ENCODE peak calls at places on chromosomes 16 and 17, in six cellular contexts. G is cardiac fibroblast; Z is A549; R is coronary artery; B is activated CD8-positive, alpha-beta T cell treated with anti-CD3 and anti-CD28 coated beads for 36 hours; A is WTC11. O is an unnamed sample.

GRCh38 chr17:17837966-17838962 is 1.5 kb upstream of the SREBF1 start:
- DNase-seq in G (peak; percentile 76), Z (peak; percentile 85), R (no peak), B (no peak), A (peak; percentile 47), O (no peak)

GRCh38 chr17:55500103-55500502 is 11.1 kb downstream of the SMIM36 start:
- DNase-seq in G (no peak), Z (no peak), R (no peak), B (peak; percentile 3), A (no peak), O (no peak)

GRCh38 chr16:22222998-22223397 is 16.9 kb downstream of the EEF2K start:
- DNase-seq in G (no peak), Z (no peak), R (no peak), B (no peak), A (no peak), O (no peak)

GRCh38 chr16:50269061-50269705 is 2.8 kb downstream of the ADCY7 start:
- DNase-seq in G (no peak), Z (no peak), R (no peak), B (no peak), A (no peak), O (no peak)

GRCh38 chr16:65754799-65755691 is 611.4 kb upstream of the CDH5 start:
- DNase-seq in G (no peak), Z (no peak), R (no peak), B (no peak), A (no peak), O (no peak)

GRCh38 chr16:83403751-83404150 is 404.0 kb upstream of the HSBP1 start:
- DNase-seq in G (peak; percentile 84), Z (no peak), R (no peak), B (no peak), A (no peak), O (no peak)

GRCh38 chr16:62445909-62446308 is 409.7 kb upstream of the CDH8 start:
- DNase-seq in G (no peak), Z (no peak), R (no peak), B (no peak), A (no peak), O (no peak)

GRCh38 chr17:55635253-55635766 is 87.4 kb downstream of the TMEM100 start:
- DNase-seq in G (peak; percentile 16), Z (no peak), R (no peak), B (no peak), A (no peak), O (no peak)

GRCh38 chr17:55086635-55087058 is 118.1 kb downstream of the STXBP4 start:
- DNase-seq in G (peak; percentile 90), Z (peak; percentile 57), R (no peak), B (no peak), A (no peak), O (no peak)

GRCh38 chr17:39016193-39017153 is 49.3 kb upstream of the FBXO47 start:
- DNase-seq in G (peak; percentile 68), Z (no peak), R (no peak), B (no peak), A (no peak), O (no peak)

GRCh38 chr17:12522743-12523181 is 142.9 kb upstream of the MYOCD start:
- DNase-seq in G (peak; percentile 28), Z (peak; percentile 92), R (no peak), B (no peak), A (no peak), O (peak; percentile 14)

GRCh38 chr17:7852262-7852670 is 2.6 kb upstream of the TMEM88 start:
- DNase-seq in G (no peak), Z (no peak), R (no peak), B (no peak), A (no peak), O (no peak)

GRCh38 chr16:62751218-62751617 is 715.0 kb upstream of the CDH8 start:
- DNase-seq in G (no peak), Z (no peak), R (no peak), B (no peak), A (no peak), O (no peak)

GRCh38 chr16:57282510-57283213 is 1.8 kb downstream of the PLLP start:
- DNase-seq in G (no peak), Z (no peak), R (peak; percentile 21), B (no peak), A (no peak), O (no peak)

GRCh38 chr17:79835953-79836951 is 3.0 kb downstream of the CBX4 start:
- DNase-seq in G (no peak), Z (peak; percentile 61), R (no peak), B (peak; percentile 32), A (peak; percentile 97), O (peak; percentile 52)

GRCh38 chr17:78529871-78530670 is 47.1 kb downstream of the DNAH17 start:
- DNase-seq in G (no peak), Z (no peak), R (no peak), B (no peak), A (no peak), O (no peak)

GRCh38 chr17:43714338-43715149 is 44.0 kb downstream of the SOST start:
- DNase-seq in G (peak; percentile 51), Z (no peak), R (no peak), B (no peak), A (no peak), O (no peak)

GRCh38 chr17:68054296-68054900 is 18.9 kb downstream of the KPNA2 start:
- DNase-seq in G (peak; percentile 85), Z (no peak), R (no peak), B (no peak), A (no peak), O (no peak)

GRCh38 chr17:40015005-40015997 is at the start of gene CSF3:
- DNase-seq in G (peak; percentile 93), Z (no peak), R (no peak), B (no peak), A (no peak), O (no peak)

GRCh38 chr17:58303981-58304734 is 23.4 kb upstream of the MPO start:
- DNase-seq in G (peak; percentile 39), Z (peak; percentile 63), R (peak; percentile 58), B (peak; percentile 66), A (peak; percentile 74), O (peak; percentile 46)

GRCh38 chr17:58306131-58306951 is 22.3 kb downstream of the TSPOAP1 start:
- DNase-seq in G (no peak), Z (no peak), R (peak; percentile 43), B (no peak), A (no peak), O (no peak)

GRCh38 chr17:58305626-58306025 is 23.0 kb downstream of the TSPOAP1 start:
- DNase-seq in G (no peak), Z (no peak), R (peak; percentile 35), B (no peak), A (no peak), O (no peak)

GRCh38 chr17:58302919-58303551 is 22.3 kb upstream of the MPO start:
- DNase-seq in G (no peak), Z (no peak), R (peak; percentile 69), B (no peak), A (no peak), O (no peak)

GRCh38 chr17:58304735-58305486 is 23.7 kb downstream of the TSPOAP1 start:
- DNase-seq in G (no peak), Z (no peak), R (peak; percentile 63), B (no peak), A (no peak), O (no peak)
- TF ChIP-seq CTCF in G (no peak), Z (no peak), R (no peak), B (no peak), A (no peak), O (no peak)

GRCh38 chr17:5705081-5705875 is 121.0 kb upstream of the NLRP1 start:
- DNase-seq in G (peak; percentile 10), Z (no peak), R (peak; percentile 38), B (peak; percentile 20), A (peak; percentile 74), O (peak; percentile 41)
- TF ChIP-seq CTCF in G (peak; percentile 52), Z (peak; percentile 19), R (no peak), B (peak; percentile 28), A (peak; percentile 74), O (peak; percentile 45)

GRCh38 chr17:28796062-28796461 is 46.5 kb downstream of the FAM222B start:
- DNase-seq in G (no peak), Z (no peak), R (no peak), B (no peak), A (no peak), O (no peak)
- TF ChIP-seq CTCF in G (no peak), Z (no peak), R (no peak), B (no peak), A (no peak), O (no peak)

GRCh38 chr16:714558-715447 is at the start of gene METRN:
- DNase-seq in G (peak; percentile 86), Z (peak; percentile 90), R (peak; percentile 89), B (peak; percentile 94), A (peak; percentile 93), O (peak; percentile 99)

GRCh38 chr16:716250-716607 is 1.3 kb downstream of the METRN start:
- DNase-seq in G (peak; percentile 50), Z (peak; percentile 77), R (no peak), B (no peak), A (peak; percentile 68), O (peak; percentile 81)

GRCh38 chr16:716768-717325 is 1.9 kb downstream of the METRN start:
- DNase-seq in G (no peak), Z (no peak), R (no peak), B (no peak), A (no peak), O (no peak)

GRCh38 chr16:714079-714478 is 839 bp upstream of the METRN start:
- DNase-seq in G (no peak), Z (no peak), R (no peak), B (no peak), A (no peak), O (no peak)

DNA sequence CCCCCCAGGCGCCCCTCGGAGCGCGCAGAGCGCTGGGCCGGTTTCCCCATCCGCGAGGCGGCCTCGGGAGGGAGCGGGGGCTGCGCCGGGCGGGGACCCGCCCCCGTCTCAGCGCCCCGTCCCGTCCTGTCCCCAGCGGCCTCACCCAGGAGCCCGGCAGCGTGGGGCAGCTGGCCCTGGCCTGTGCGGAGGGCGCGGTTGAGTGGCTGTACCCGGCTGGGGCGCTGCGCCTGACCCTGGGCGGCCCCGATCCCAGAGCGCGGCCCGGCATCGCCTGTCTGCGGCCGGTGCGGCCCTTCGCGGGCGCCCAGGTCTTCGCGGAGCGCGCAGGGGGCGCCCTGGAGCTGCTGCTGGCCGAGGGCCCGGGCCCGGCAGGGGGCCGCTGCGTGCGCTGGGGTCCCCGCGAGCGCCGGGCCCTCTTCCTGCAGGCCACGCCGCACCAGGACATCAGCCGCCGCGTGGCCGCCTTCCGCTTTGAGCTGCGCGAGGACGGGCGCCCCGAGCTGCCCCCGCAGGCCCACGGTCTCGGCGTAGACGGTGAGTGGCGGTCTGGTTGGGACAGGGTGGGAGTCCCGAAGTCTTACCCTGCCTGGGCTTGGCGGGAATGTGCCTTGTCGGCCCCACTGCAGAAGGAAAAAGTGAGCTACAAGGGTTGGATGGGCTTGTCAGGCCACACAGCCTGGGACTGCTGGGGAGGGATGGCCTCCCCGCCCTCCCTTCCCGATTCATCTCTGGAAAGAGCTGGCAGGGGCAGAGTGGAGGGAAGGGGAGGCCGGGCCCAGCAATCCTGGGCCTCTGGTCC is 731 bp downstream of the METRN start:
- DNase-seq in G (no peak), Z (peak; percentile 61), R (no peak), B (no peak), A (no peak), O (peak; percentile 73)
- TF ChIP-seq CTCF in G (no peak), Z (peak; percentile 61), R (no peak), B (peak; percentile 40), A (no peak), O (no peak)